ENCODE peak calls at places on chromosomes 7 and 10, in eight cellular contexts. One of them, this sample, is unnamed.

GRCh38 chr7:2438181-2438580 is 34.8 kb downstream of the CHST12 start:
- DNase-seq in left ventricle myocardium inferior: peak; percentile 27
- DNase-seq in A673: no peak
- DNase-seq in T-helper 9 cell: no peak
- DNase-seq in AG09309: no peak
- DNase-seq in NT2/D1: no peak
- DNase-seq in activated T-helper 1 cell treated with anti-CD3 and anti-CD28 coated beads, Interleukin-12 subunit alpha, Interleukin-12 subunit beta, Interleukin-2, Interleukin-4 antibody, amounts not matched to agents 30 ng/mL and 10 ng/mL and 1 ng/mL, durations not matched to agents 14 hours and 24 hours and 36 hours: no peak
- DNase-seq in adrenal gland: no peak
- DNase-seq in this sample: no peak

GRCh38 chr7:434891-435486 is 84.7 kb downstream of the PDGFA start:
- DNase-seq in NT2/D1: peak; percentile 96
- DNase-seq in left ventricle myocardium inferior: no peak
- DNase-seq in adrenal gland: no peak
- DNase-seq in AG09309: no peak
- DNase-seq in T-helper 9 cell: no peak
- DNase-seq in A673: no peak
- DNase-seq in activated T-helper 1 cell treated with anti-CD3 and anti-CD28 coated beads, Interleukin-12 subunit alpha, Interleukin-12 subunit beta, Interleukin-2, Interleukin-4 antibody, amounts not matched to agents 30 ng/mL and 10 ng/mL and 1 ng/mL, durations not matched to agents 14 hours and 24 hours and 36 hours: no peak
- DNase-seq in this sample: no peak

GRCh38 chr10:74932648-74933047 is 106.2 kb downstream of the KAT6B start:
- DNase-seq in AG09309: no peak
- DNase-seq in left ventricle myocardium inferior: peak; percentile 83
- DNase-seq in T-helper 9 cell: no peak
- DNase-seq in A673: no peak
- DNase-seq in adrenal gland: peak; percentile 53
- DNase-seq in activated T-helper 1 cell treated with anti-CD3 and anti-CD28 coated beads, Interleukin-12 subunit alpha, Interleukin-12 subunit beta, Interleukin-2, Interleukin-4 antibody, amounts not matched to agents 30 ng/mL and 10 ng/mL and 1 ng/mL, durations not matched to agents 14 hours and 24 hours and 36 hours: no peak
- DNase-seq in NT2/D1: no peak
- DNase-seq in this sample: no peak

GRCh38 chr10:21401196-21401595 is 124.3 kb downstream of the SKIDA1 start:
- DNase-seq in T-helper 9 cell: no peak
- DNase-seq in activated T-helper 1 cell treated with anti-CD3 and anti-CD28 coated beads, Interleukin-12 subunit alpha, Interleukin-12 subunit beta, Interleukin-2, Interleukin-4 antibody, amounts not matched to agents 30 ng/mL and 10 ng/mL and 1 ng/mL, durations not matched to agents 14 hours and 24 hours and 36 hours: no peak
- DNase-seq in NT2/D1: no peak
- DNase-seq in AG09309: no peak
- DNase-seq in left ventricle myocardium inferior: no peak
- DNase-seq in adrenal gland: peak; percentile 52
- DNase-seq in A673: no peak
- DNase-seq in this sample: no peak

GRCh38 chr10:115948415-115948814 is 324.6 kb downstream of the GFRA1 start:
- DNase-seq in NT2/D1: no peak
- DNase-seq in A673: peak; percentile 39
- DNase-seq in activated T-helper 1 cell treated with anti-CD3 and anti-CD28 coated beads, Interleukin-12 subunit alpha, Interleukin-12 subunit beta, Interleukin-2, Interleukin-4 antibody, amounts not matched to agents 30 ng/mL and 10 ng/mL and 1 ng/mL, durations not matched to agents 14 hours and 24 hours and 36 hours: no peak
- DNase-seq in T-helper 9 cell: no peak
- DNase-seq in left ventricle myocardium inferior: no peak
- DNase-seq in AG09309: no peak
- DNase-seq in adrenal gland: no peak
- DNase-seq in this sample: no peak

GRCh38 chr10:21160116-21160515 is 263.0 kb upstream of the NEBL start:
- DNase-seq in activated T-helper 1 cell treated with anti-CD3 and anti-CD28 coated beads, Interleukin-12 subunit alpha, Interleukin-12 subunit beta, Interleukin-2, Interleukin-4 antibody, amounts not matched to agents 30 ng/mL and 10 ng/mL and 1 ng/mL, durations not matched to agents 14 hours and 24 hours and 36 hours: no peak
- DNase-seq in left ventricle myocardium inferior: no peak
- DNase-seq in AG09309: no peak
- DNase-seq in NT2/D1: no peak
- DNase-seq in adrenal gland: no peak
- DNase-seq in T-helper 9 cell: no peak
- DNase-seq in A673: no peak
- DNase-seq in this sample: no peak

GRCh38 chr10:68871731-68872342 is 29.3 kb upstream of the DDX50 start:
- DNase-seq in left ventricle myocardium inferior: no peak
- DNase-seq in adrenal gland: no peak
- DNase-seq in NT2/D1: peak; percentile 30
- DNase-seq in AG09309: peak; percentile 47
- DNase-seq in A673: peak; percentile 95
- DNase-seq in T-helper 9 cell: no peak
- DNase-seq in activated T-helper 1 cell treated with anti-CD3 and anti-CD28 coated beads, Interleukin-12 subunit alpha, Interleukin-12 subunit beta, Interleukin-2, Interleukin-4 antibody, amounts not matched to agents 30 ng/mL and 10 ng/mL and 1 ng/mL, durations not matched to agents 14 hours and 24 hours and 36 hours: no peak
- DNase-seq in this sample: no peak

GRCh38 chr7:24701232-24701898 is 55.9 kb downstream of the GSDME start:
- DNase-seq in adrenal gland: no peak
- DNase-seq in A673: peak; percentile 62
- DNase-seq in AG09309: peak; percentile 67
- DNase-seq in T-helper 9 cell: no peak
- DNase-seq in left ventricle myocardium inferior: no peak
- DNase-seq in NT2/D1: no peak
- DNase-seq in activated T-helper 1 cell treated with anti-CD3 and anti-CD28 coated beads, Interleukin-12 subunit alpha, Interleukin-12 subunit beta, Interleukin-2, Interleukin-4 antibody, amounts not matched to agents 30 ng/mL and 10 ng/mL and 1 ng/mL, durations not matched to agents 14 hours and 24 hours and 36 hours: no peak
- DNase-seq in this sample: no peak

GRCh38 chr7:153682628-153683027 is 369.6 kb upstream of the DPP6 start:
- DNase-seq in T-helper 9 cell: no peak
- DNase-seq in A673: no peak
- DNase-seq in left ventricle myocardium inferior: no peak
- DNase-seq in adrenal gland: no peak
- DNase-seq in NT2/D1: peak; percentile 8
- DNase-seq in activated T-helper 1 cell treated with anti-CD3 and anti-CD28 coated beads, Interleukin-12 subunit alpha, Interleukin-12 subunit beta, Interleukin-2, Interleukin-4 antibody, amounts not matched to agents 30 ng/mL and 10 ng/mL and 1 ng/mL, durations not matched to agents 14 hours and 24 hours and 36 hours: no peak
- DNase-seq in AG09309: no peak
- DNase-seq in this sample: no peak

GRCh38 chr7:4683043-4683883 is 1.2 kb downstream of the FOXK1 start:
- DNase-seq in A673: no peak
- DNase-seq in adrenal gland: no peak
- DNase-seq in AG09309: no peak
- DNase-seq in NT2/D1: no peak
- DNase-seq in activated T-helper 1 cell treated with anti-CD3 and anti-CD28 coated beads, Interleukin-12 subunit alpha, Interleukin-12 subunit beta, Interleukin-2, Interleukin-4 antibody, amounts not matched to agents 30 ng/mL and 10 ng/mL and 1 ng/mL, durations not matched to agents 14 hours and 24 hours and 36 hours: peak; percentile 8
- DNase-seq in T-helper 9 cell: peak; percentile 3
- DNase-seq in left ventricle myocardium inferior: peak; percentile 43
- DNase-seq in this sample: peak; percentile 10

GRCh38 chr10:115092258-115092554 is 959 bp upstream of the ATRNL1 start:
- DNase-seq in NT2/D1: peak; percentile 0
- DNase-seq in AG09309: no peak
- DNase-seq in adrenal gland: no peak
- DNase-seq in A673: peak; percentile 26
- DNase-seq in left ventricle myocardium inferior: no peak
- DNase-seq in activated T-helper 1 cell treated with anti-CD3 and anti-CD28 coated beads, Interleukin-12 subunit alpha, Interleukin-12 subunit beta, Interleukin-2, Interleukin-4 antibody, amounts not matched to agents 30 ng/mL and 10 ng/mL and 1 ng/mL, durations not matched to agents 14 hours and 24 hours and 36 hours: no peak
- DNase-seq in T-helper 9 cell: no peak
- DNase-seq in this sample: no peak

GRCh38 chr10:31961675-31962074 is 33.0 kb upstream of the ARHGAP12 start:
- DNase-seq in activated T-helper 1 cell treated with anti-CD3 and anti-CD28 coated beads, Interleukin-12 subunit alpha, Interleukin-12 subunit beta, Interleukin-2, Interleukin-4 antibody, amounts not matched to agents 30 ng/mL and 10 ng/mL and 1 ng/mL, durations not matched to agents 14 hours and 24 hours and 36 hours: no peak
- DNase-seq in AG09309: peak; percentile 65
- DNase-seq in left ventricle myocardium inferior: no peak
- DNase-seq in adrenal gland: no peak
- DNase-seq in T-helper 9 cell: no peak
- DNase-seq in A673: no peak
- DNase-seq in NT2/D1: no peak
- DNase-seq in this sample: no peak

GRCh38 chr7:55570218-55570873 is 2.0 kb downstream of the VOPP1 start:
- DNase-seq in A673: no peak
- DNase-seq in left ventricle myocardium inferior: no peak
- DNase-seq in activated T-helper 1 cell treated with anti-CD3 and anti-CD28 coated beads, Interleukin-12 subunit alpha, Interleukin-12 subunit beta, Interleukin-2, Interleukin-4 antibody, amounts not matched to agents 30 ng/mL and 10 ng/mL and 1 ng/mL, durations not matched to agents 14 hours and 24 hours and 36 hours: no peak
- DNase-seq in adrenal gland: no peak
- DNase-seq in NT2/D1: no peak
- DNase-seq in AG09309: no peak
- DNase-seq in T-helper 9 cell: no peak
- DNase-seq in this sample: no peak

This sample was measured in activated T-helper 2 cell treated with anti-CD3 and anti-CD28 coated beads, Interferon-gamma antibody, Interleukin-2, Interleukin-4, amounts not matched to agents 10 μg/mL and 5 μg/mL and 100 μg/mL, durations not matched to agents 14 hours and 24 hours and 36 hours.